ENCODE peak calls at places on chromosomes 4 and X, in nine cellular contexts. One of them, this sample, is unnamed.

GRCh38 chr4:10706236-10706635 is 21.7 kb upstream of the CLNK start:
- DNase-seq in NCI-H1417 treated with DMSO at 0.1 percent for 48 hours: no peak
- DNase-seq in stimulated activated CD8-positive, alpha-beta memory T cell treated with anti-CD3 and anti-CD28 coated beads, Interleukin-4, amount 100 ng/mL, for 1 hour: no peak
- DNase-seq in Daoy: no peak
- DNase-seq in activated naive CD4-positive, alpha-beta T cell treated with anti-CD3 and anti-CD28 coated beads, Interleukin-2, amount 50 U/mL, for 16 hours: no peak
- DNase-seq in NCI-H1436: no peak
- DNase-seq in T-helper 9 cell: no peak
- DNase-seq in skeletal muscle cell: no peak
- DNase-seq in posterior cingulate gyrus: no peak
- DNase-seq in this sample: no peak

GRCh38 chr4:10664408-10664807 is 20.2 kb downstream of the CLNK start:
- DNase-seq in skeletal muscle cell: peak
- DNase-seq in Daoy: peak
- DNase-seq in activated naive CD4-positive, alpha-beta T cell treated with anti-CD3 and anti-CD28 coated beads, Interleukin-2, amount 50 U/mL, for 16 hours: no peak
- DNase-seq in T-helper 9 cell: no peak
- DNase-seq in posterior cingulate gyrus: peak
- DNase-seq in NCI-H1436: no peak
- DNase-seq in stimulated activated CD8-positive, alpha-beta memory T cell treated with anti-CD3 and anti-CD28 coated beads, Interleukin-4, amount 100 ng/mL, for 1 hour: no peak
- DNase-seq in NCI-H1417 treated with DMSO at 0.1 percent for 48 hours: no peak
- DNase-seq in this sample: peak

GRCh38 chr4:53852343-53852742 is 212.1 kb downstream of the CHIC2 start:
- DNase-seq in posterior cingulate gyrus: no peak
- DNase-seq in T-helper 9 cell: no peak
- DNase-seq in NCI-H1436: no peak
- DNase-seq in NCI-H1417 treated with DMSO at 0.1 percent for 48 hours: no peak
- DNase-seq in skeletal muscle cell: no peak
- DNase-seq in Daoy: no peak
- DNase-seq in activated naive CD4-positive, alpha-beta T cell treated with anti-CD3 and anti-CD28 coated beads, Interleukin-2, amount 50 U/mL, for 16 hours: no peak
- DNase-seq in stimulated activated CD8-positive, alpha-beta memory T cell treated with anti-CD3 and anti-CD28 coated beads, Interleukin-4, amount 100 ng/mL, for 1 hour: no peak
- DNase-seq in this sample: no peak

GRCh38 chr4:6555519-6555918 is 19.5 kb upstream of the MAN2B2 start:
- DNase-seq in posterior cingulate gyrus: no peak
- DNase-seq in NCI-H1417 treated with DMSO at 0.1 percent for 48 hours: no peak
- DNase-seq in stimulated activated CD8-positive, alpha-beta memory T cell treated with anti-CD3 and anti-CD28 coated beads, Interleukin-4, amount 100 ng/mL, for 1 hour: no peak
- DNase-seq in T-helper 9 cell: no peak
- DNase-seq in skeletal muscle cell: no peak
- DNase-seq in NCI-H1436: no peak
- DNase-seq in Daoy: no peak
- DNase-seq in activated naive CD4-positive, alpha-beta T cell treated with anti-CD3 and anti-CD28 coated beads, Interleukin-2, amount 50 U/mL, for 16 hours: no peak
- DNase-seq in this sample: no peak

GRCh38 chr4:47315346-47315745 is 148.2 kb downstream of the COMMD8 start:
- DNase-seq in skeletal muscle cell: peak
- DNase-seq in NCI-H1417 treated with DMSO at 0.1 percent for 48 hours: no peak
- DNase-seq in Daoy: no peak
- DNase-seq in T-helper 9 cell: no peak
- DNase-seq in activated naive CD4-positive, alpha-beta T cell treated with anti-CD3 and anti-CD28 coated beads, Interleukin-2, amount 50 U/mL, for 16 hours: no peak
- DNase-seq in posterior cingulate gyrus: no peak
- DNase-seq in NCI-H1436: no peak
- DNase-seq in stimulated activated CD8-positive, alpha-beta memory T cell treated with anti-CD3 and anti-CD28 coated beads, Interleukin-4, amount 100 ng/mL, for 1 hour: no peak
- DNase-seq in this sample: peak

GRCh38 chr4:116480486-116480990 is 604.8 kb downstream of the TRAM1L1 start:
- DNase-seq in NCI-H1417 treated with DMSO at 0.1 percent for 48 hours: peak
- DNase-seq in posterior cingulate gyrus: no peak
- DNase-seq in T-helper 9 cell: no peak
- DNase-seq in stimulated activated CD8-positive, alpha-beta memory T cell treated with anti-CD3 and anti-CD28 coated beads, Interleukin-4, amount 100 ng/mL, for 1 hour: no peak
- DNase-seq in activated naive CD4-positive, alpha-beta T cell treated with anti-CD3 and anti-CD28 coated beads, Interleukin-2, amount 50 U/mL, for 16 hours: no peak
- DNase-seq in skeletal muscle cell: no peak
- DNase-seq in NCI-H1436: no peak
- DNase-seq in Daoy: no peak
- DNase-seq in this sample: no peak

GRCh38 chr4:86092684-86093083 is 267.2 kb downstream of the MAPK10 start:
- DNase-seq in Daoy: peak
- DNase-seq in posterior cingulate gyrus: no peak
- DNase-seq in NCI-H1417 treated with DMSO at 0.1 percent for 48 hours: no peak
- DNase-seq in T-helper 9 cell: no peak
- DNase-seq in stimulated activated CD8-positive, alpha-beta memory T cell treated with anti-CD3 and anti-CD28 coated beads, Interleukin-4, amount 100 ng/mL, for 1 hour: no peak
- DNase-seq in skeletal muscle cell: peak
- DNase-seq in activated naive CD4-positive, alpha-beta T cell treated with anti-CD3 and anti-CD28 coated beads, Interleukin-2, amount 50 U/mL, for 16 hours: no peak
- DNase-seq in NCI-H1436: no peak
- DNase-seq in this sample: peak

GRCh38 chr4:144649646-144650045 is 3.7 kb downstream of the HHIP start:
- DNase-seq in skeletal muscle cell: no peak
- DNase-seq in activated naive CD4-positive, alpha-beta T cell treated with anti-CD3 and anti-CD28 coated beads, Interleukin-2, amount 50 U/mL, for 16 hours: no peak
- DNase-seq in stimulated activated CD8-positive, alpha-beta memory T cell treated with anti-CD3 and anti-CD28 coated beads, Interleukin-4, amount 100 ng/mL, for 1 hour: no peak
- DNase-seq in NCI-H1436: peak
- DNase-seq in posterior cingulate gyrus: no peak
- DNase-seq in Daoy: no peak
- DNase-seq in NCI-H1417 treated with DMSO at 0.1 percent for 48 hours: peak
- DNase-seq in T-helper 9 cell: no peak
- DNase-seq in this sample: no peak

GRCh38 chr4:184177271-184177670 is 40.4 kb downstream of the ENPP6 start:
- DNase-seq in activated naive CD4-positive, alpha-beta T cell treated with anti-CD3 and anti-CD28 coated beads, Interleukin-2, amount 50 U/mL, for 16 hours: no peak
- DNase-seq in T-helper 9 cell: no peak
- DNase-seq in NCI-H1417 treated with DMSO at 0.1 percent for 48 hours: no peak
- DNase-seq in Daoy: no peak
- DNase-seq in skeletal muscle cell: no peak
- DNase-seq in stimulated activated CD8-positive, alpha-beta memory T cell treated with anti-CD3 and anti-CD28 coated beads, Interleukin-4, amount 100 ng/mL, for 1 hour: no peak
- DNase-seq in posterior cingulate gyrus: no peak
- DNase-seq in NCI-H1436: no peak
- DNase-seq in this sample: no peak

GRCh38 chrX:104670051-104670450 is 104.1 kb downstream of the IL1RAPL2 start:
- DNase-seq in T-helper 9 cell: no peak
- DNase-seq in activated naive CD4-positive, alpha-beta T cell treated with anti-CD3 and anti-CD28 coated beads, Interleukin-2, amount 50 U/mL, for 16 hours: no peak
- DNase-seq in stimulated activated CD8-positive, alpha-beta memory T cell treated with anti-CD3 and anti-CD28 coated beads, Interleukin-4, amount 100 ng/mL, for 1 hour: no peak
- DNase-seq in NCI-H1417 treated with DMSO at 0.1 percent for 48 hours: no peak
- DNase-seq in Daoy: no peak
- DNase-seq in NCI-H1436: no peak
- DNase-seq in posterior cingulate gyrus: no peak
- DNase-seq in skeletal muscle cell: no peak
- DNase-seq in this sample: no peak

GRCh38 chr4:61555789-61556188 is 355.7 kb downstream of the ADGRL3 start:
- DNase-seq in stimulated activated CD8-positive, alpha-beta memory T cell treated with anti-CD3 and anti-CD28 coated beads, Interleukin-4, amount 100 ng/mL, for 1 hour: no peak
- DNase-seq in Daoy: peak
- DNase-seq in posterior cingulate gyrus: no peak
- DNase-seq in skeletal muscle cell: no peak
- DNase-seq in NCI-H1436: no peak
- DNase-seq in T-helper 9 cell: no peak
- DNase-seq in activated naive CD4-positive, alpha-beta T cell treated with anti-CD3 and anti-CD28 coated beads, Interleukin-2, amount 50 U/mL, for 16 hours: no peak
- DNase-seq in NCI-H1417 treated with DMSO at 0.1 percent for 48 hours: no peak
- DNase-seq in this sample: peak

GRCh38 chrX:91279479-91279878 is 155.2 kb upstream of the PABPC5 start:
- DNase-seq in activated naive CD4-positive, alpha-beta T cell treated with anti-CD3 and anti-CD28 coated beads, Interleukin-2, amount 50 U/mL, for 16 hours: no peak
- DNase-seq in skeletal muscle cell: no peak
- DNase-seq in T-helper 9 cell: no peak
- DNase-seq in NCI-H1417 treated with DMSO at 0.1 percent for 48 hours: no peak
- DNase-seq in posterior cingulate gyrus: no peak
- DNase-seq in NCI-H1436: no peak
- DNase-seq in Daoy: no peak
- DNase-seq in stimulated activated CD8-positive, alpha-beta memory T cell treated with anti-CD3 and anti-CD28 coated beads, Interleukin-4, amount 100 ng/mL, for 1 hour: no peak
- DNase-seq in this sample: no peak

GRCh38 chr4:21320034-21320433 is 619.8 kb downstream of the PACRGL start:
- DNase-seq in skeletal muscle cell: no peak
- DNase-seq in posterior cingulate gyrus: no peak
- DNase-seq in T-helper 9 cell: no peak
- DNase-seq in NCI-H1417 treated with DMSO at 0.1 percent for 48 hours: no peak
- DNase-seq in Daoy: no peak
- DNase-seq in activated naive CD4-positive, alpha-beta T cell treated with anti-CD3 and anti-CD28 coated beads, Interleukin-2, amount 50 U/mL, for 16 hours: no peak
- DNase-seq in NCI-H1436: no peak
- DNase-seq in stimulated activated CD8-positive, alpha-beta memory T cell treated with anti-CD3 and anti-CD28 coated beads, Interleukin-4, amount 100 ng/mL, for 1 hour: no peak
- DNase-seq in this sample: no peak

GRCh38 chrX:40105791-40106676 is 8.3 kb upstream of the BCOR start:
- DNase-seq in activated naive CD4-positive, alpha-beta T cell treated with anti-CD3 and anti-CD28 coated beads, Interleukin-2, amount 50 U/mL, for 16 hours: peak
- DNase-seq in NCI-H1436: peak
- DNase-seq in T-helper 9 cell: peak
- DNase-seq in NCI-H1417 treated with DMSO at 0.1 percent for 48 hours: peak
- DNase-seq in skeletal muscle cell: no peak
- DNase-seq in Daoy: peak
- DNase-seq in posterior cingulate gyrus: peak
- DNase-seq in stimulated activated CD8-positive, alpha-beta memory T cell treated with anti-CD3 and anti-CD28 coated beads, Interleukin-4, amount 100 ng/mL, for 1 hour: no peak
- DNase-seq in this sample: peak

GRCh38 chr4:110196206-110196870 is 2.1 kb downstream of the ELOVL6 start:
- DNase-seq in stimulated activated CD8-positive, alpha-beta memory T cell treated with anti-CD3 and anti-CD28 coated beads, Interleukin-4, amount 100 ng/mL, for 1 hour: no peak
- DNase-seq in Daoy: peak
- DNase-seq in skeletal muscle cell: no peak
- DNase-seq in activated naive CD4-positive, alpha-beta T cell treated with anti-CD3 and anti-CD28 coated beads, Interleukin-2, amount 50 U/mL, for 16 hours: peak
- DNase-seq in T-helper 9 cell: peak
- DNase-seq in posterior cingulate gyrus: peak
- DNase-seq in NCI-H1436: peak
- DNase-seq in NCI-H1417 treated with DMSO at 0.1 percent for 48 hours: no peak
- DNase-seq in this sample: peak

GRCh38 chr4:93065790-93066189 is 762.0 kb downstream of the GRID2 start:
- DNase-seq in Daoy: no peak
- DNase-seq in skeletal muscle cell: no peak
- DNase-seq in activated naive CD4-positive, alpha-beta T cell treated with anti-CD3 and anti-CD28 coated beads, Interleukin-2, amount 50 U/mL, for 16 hours: no peak
- DNase-seq in T-helper 9 cell: no peak
- DNase-seq in posterior cingulate gyrus: no peak
- DNase-seq in stimulated activated CD8-positive, alpha-beta memory T cell treated with anti-CD3 and anti-CD28 coated beads, Interleukin-4, amount 100 ng/mL, for 1 hour: no peak
- DNase-seq in NCI-H1417 treated with DMSO at 0.1 percent for 48 hours: no peak
- DNase-seq in NCI-H1436: no peak
- DNase-seq in this sample: no peak